ENCODE peak calls at places on chromosomes 4 and X, in five cellular contexts. J, V, I, Q and C are unnamed samples.

GRCh38 chr4:158998624-158999023 is 104.3 kb upstream of the RAPGEF2 start:
- DNase-seq in I (no peak), Q (no peak), J (no peak), V (no peak), C (no peak)

GRCh38 chrX:23883737-23884354 is 23.9 kb downstream of the APOO start:
- DNase-seq in V (peak; percentile 69), I (no peak), Q (peak; percentile 31), J (no peak), C (no peak)

GRCh38 chr4:180296036-180296599 is 1947.1 kb upstream of the TENM3 start:
- DNase-seq in J (no peak), Q (no peak), V (no peak), I (no peak), C (no peak)

GRCh38 chr4:3329887-3330286 is 37.1 kb downstream of the RGS12 start:
- DNase-seq in Q (no peak), V (no peak), I (no peak), J (no peak), C (no peak)

GRCh38 chrX:124028177-124028576 is 66.7 kb downstream of the STAG2 start:
- DNase-seq in V (peak; percentile 33), I (no peak), J (no peak), Q (no peak), C (no peak)

GRCh38 chr4:176340871-176341685 is 21.3 kb downstream of the SPCS3 start:
- DNase-seq in I (no peak), Q (peak; percentile 24), V (peak; percentile 78), J (no peak), C (peak; percentile 4)

GRCh38 chr4:1207603-1208265 is 35.4 kb upstream of the SPON2 start:
- DNase-seq in Q (no peak), J (peak; percentile 77), V (peak; percentile 85), I (peak; percentile 25), C (no peak)

GRCh38 chr4:173185832-173186545 is 17.4 kb downstream of the GALNT7 start:
- DNase-seq in V (peak; percentile 14), J (no peak), I (no peak), Q (no peak), C (no peak)

GRCh38 chrX:123673813-123674212 is 59.0 kb downstream of the THOC2 start:
- DNase-seq in I (no peak), J (no peak), Q (no peak), V (peak; percentile 18), C (no peak)

GRCh38 chr4:30116401-30116800 is 603.8 kb upstream of the PCDH7 start:
- DNase-seq in Q (no peak), J (no peak), I (no peak), V (no peak), C (no peak)

GRCh38 chrX:80578518-80579105 is 158.4 kb downstream of the TENT5D start:
- DNase-seq in I (no peak), J (no peak), Q (peak; percentile 6), V (peak; percentile 37), C (no peak)

GRCh38 chr4:106851686-106852085 is 184.4 kb downstream of the DKK2 start:
- DNase-seq in I (no peak), Q (no peak), J (no peak), V (no peak), C (no peak)

GRCh38 chrX:39157796-39158195 is 356.5 kb downstream of the MID1IP1 start:
- DNase-seq in J (no peak), V (no peak), I (no peak), Q (no peak), C (no peak)

GRCh38 chr4:8404791-8405515 is 35.6 kb downstream of the ACOX3 start:
- DNase-seq in I (no peak), J (no peak), Q (no peak), V (no peak), C (no peak)

GRCh38 chr4:90951037-90951436 is 823.8 kb downstream of the CCSER1 start:
- DNase-seq in Q (peak; percentile 36), V (peak; percentile 80), J (no peak), I (no peak), C (peak; percentile 23)

GRCh38 chr4:98779021-98779420 is 120.6 kb upstream of the TSPAN5 start:
- DNase-seq in I (no peak), Q (no peak), J (no peak), V (no peak), C (no peak)

GRCh38 chrX:38426785-38427184 is 74.4 kb downstream of the OTC start:
- DNase-seq in I (no peak), V (peak; percentile 11), Q (no peak), J (no peak), C (peak; percentile 2)

GRCh38 chr4:982814-983213 is 4.0 kb upstream of the IDUA start:
- DNase-seq in Q (no peak), V (no peak), J (no peak), I (no peak), C (no peak)

GRCh38 chr4:184937745-184938144 is 80.5 kb upstream of the HELT start:
- DNase-seq in V (no peak), I (no peak), J (no peak), Q (no peak), C (no peak)

GRCh38 chr4:139018501-139018900 is 2.9 kb downstream of the NOCT start:
- DNase-seq in V (no peak), I (no peak), J (no peak), Q (no peak), C (no peak)

GRCh38 chr4:139014391-139015268 is 951 bp upstream of the NOCT start:
- DNase-seq in Q (peak; percentile 64), V (peak; percentile 97), I (no peak), J (no peak), C (peak; percentile 41)

GRCh38 chr4:139017861-139018260 is 2.3 kb downstream of the NOCT start:
- DNase-seq in I (no peak), Q (no peak), J (no peak), V (peak; percentile 49), C (no peak)

GRCh38 chr4:139015948-139016451 is 419 bp downstream of the NOCT start:
- DNase-seq in J (peak; percentile 72), Q (peak; percentile 12), I (peak; percentile 60), V (no peak), C (no peak)

GRCh38 chr4:139015269-139015947 is at the start of gene NOCT:
- DNase-seq in V (peak; percentile 95), I (peak; percentile 93), Q (peak; percentile 80), J (peak; percentile 95), C (peak; percentile 87)
- TF ChIP-seq CTCF in V (no peak), I (no peak), Q (no peak), J (peak; percentile 17), C (no peak)

GRCh38 chr4:9765091-9765490 is 16.3 kb upstream of the DRD5 start:
- DNase-seq in J (no peak), I (no peak), V (peak; percentile 42), Q (peak; percentile 15), C (peak; percentile 11)
- TF ChIP-seq CTCF in J (peak; percentile 25), I (no peak), V (peak; percentile 60), Q (peak; percentile 59), C (no peak)

GRCh38 chr4:114658776-114659175 is 60.2 kb downstream of the UGT8 start:
- DNase-seq in Q (no peak), V (no peak), J (no peak), I (no peak), C (no peak)

GRCh38 chr4:114658179-114658578 is 59.6 kb downstream of the UGT8 start:
- DNase-seq in J (no peak), Q (no peak), I (no peak), V (no peak), C (no peak)

GRCh38 chr4:114653675-114654074 is 55.1 kb downstream of the UGT8 start:
- DNase-seq in Q (no peak), I (no peak), J (no peak), V (no peak), C (no peak)

GRCh38 chr4:114649908-114650307 is 51.3 kb downstream of the UGT8 start:
- DNase-seq in I (no peak), Q (no peak), V (no peak), J (no peak), C (no peak)

DNA sequence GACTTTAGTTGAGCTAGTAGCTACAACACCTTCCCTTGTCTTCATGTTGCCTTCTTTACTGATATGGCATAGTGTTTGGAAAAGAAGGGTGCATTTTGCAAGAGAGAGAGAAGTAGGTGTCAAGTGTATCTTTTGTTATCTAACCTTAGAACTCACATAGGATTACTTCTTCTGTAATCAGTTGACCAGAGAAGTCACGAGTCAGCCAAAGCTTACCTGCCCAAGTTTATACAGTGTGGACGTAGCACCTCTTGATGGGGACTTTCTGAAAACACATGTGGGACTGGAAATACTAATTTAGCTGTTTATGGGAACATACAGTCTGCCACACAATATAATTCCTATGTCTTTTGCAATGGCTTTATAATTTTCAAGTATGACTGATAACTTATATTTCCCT is 56.0 kb downstream of the UGT8 start:
- DNase-seq in V (no peak), I (no peak), J (no peak), Q (no peak), C (no peak)
- TF ChIP-seq CTCF in V (no peak), I (no peak), J (no peak), Q (no peak), C (no peak)

GRCh38 chrX:150146271-150146888 is 208.1 kb upstream of the EOLA2 start:
- DNase-seq in V (no peak), Q (no peak), J (no peak), I (no peak), C (no peak)
- TF ChIP-seq CTCF in V (no peak), Q (no peak), J (no peak), I (no peak), C (no peak)